ENCODE peak calls at places on chromosomes 3 and 15, in five cellular contexts. G, W, C, D and Z are unnamed samples.

GRCh38 chr15:39594056-39594763 is 13.3 kb downstream of the THBS1 start:
- DNase-seq in G (no peak), W (no peak), C (no peak), D (peak; percentile 64), Z (no peak)

GRCh38 chr3:127078626-127079025 is 95.7 kb downstream of the PLXNA1 start:
- DNase-seq in G (no peak), W (no peak), C (no peak), D (no peak), Z (no peak)

GRCh38 chr3:51336261-51336660 is 48.8 kb upstream of the MANF start:
- DNase-seq in G (no peak), W (no peak), C (no peak), D (no peak), Z (no peak)

GRCh38 chr3:49720383-49721164 is 1.1 kb upstream of the AMIGO3 start:
- DNase-seq in G (no peak), W (no peak), C (no peak), D (no peak), Z (no peak)

GRCh38 chr15:78387678-78388077 is 47.5 kb downstream of the CRABP1 start:
- DNase-seq in G (no peak), W (no peak), C (peak; percentile 18), D (no peak), Z (no peak)

GRCh38 chr3:152957488-152957887 is 122.6 kb downstream of the P2RY1 start:
- DNase-seq in G (no peak), W (no peak), C (no peak), D (no peak), Z (no peak)

GRCh38 chr3:180749796-180750195 is 70.5 kb upstream of the CCDC39 start:
- DNase-seq in G (no peak), W (no peak), C (no peak), D (no peak), Z (no peak)

GRCh38 chr15:75921732-75922703 is 18.3 kb downstream of the FBXO22 start:
- DNase-seq in G (peak; percentile 19), W (no peak), C (peak; percentile 90), D (peak; percentile 77), Z (no peak)

GRCh38 chr15:80849308-80849707 is 70.1 kb downstream of the CEMIP start:
- DNase-seq in G (peak; percentile 40), W (no peak), C (peak; percentile 87), D (no peak), Z (peak; percentile 72)

GRCh38 chr3:59873576-59874230 is 823.9 kb upstream of the CFAP20DC start:
- DNase-seq in G (no peak), W (no peak), C (no peak), D (no peak), Z (no peak)

GRCh38 chr3:140753865-140754754 is 76.2 kb downstream of the TRIM42 start:
- DNase-seq in G (no peak), W (no peak), C (no peak), D (no peak), Z (no peak)

DNA sequence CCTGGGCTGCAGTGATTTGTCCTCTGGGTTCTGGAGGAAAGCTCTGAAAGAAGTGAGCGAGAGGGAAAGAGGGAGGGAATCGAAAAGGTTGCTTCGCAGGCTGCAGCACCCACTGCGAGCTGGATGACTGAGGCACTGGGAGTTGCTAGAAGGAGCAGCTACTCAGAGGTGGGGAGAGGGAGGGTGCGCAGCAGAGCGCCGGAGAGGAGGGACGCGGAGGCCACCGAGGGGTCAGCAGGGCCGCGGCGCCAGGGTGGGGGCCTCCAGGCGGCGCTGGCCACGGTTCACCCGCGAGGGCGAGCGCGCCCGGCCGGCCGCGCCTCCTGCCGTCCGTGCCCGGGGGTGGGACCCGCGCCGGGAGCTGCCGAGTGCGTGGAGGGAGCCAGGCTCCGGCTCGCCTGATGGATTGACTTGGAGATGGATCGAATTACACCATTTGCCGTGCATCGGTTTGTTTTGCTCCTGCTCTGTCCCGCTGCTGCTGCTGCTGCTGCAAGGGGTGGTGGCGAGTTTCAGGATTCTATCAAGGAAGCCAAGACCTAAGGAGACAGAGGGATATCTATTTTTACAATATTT is at the start of gene SEMA6D:
- DNase-seq in G (peak; percentile 81), W (peak; percentile 73), C (peak; percentile 77), D (peak; percentile 87), Z (peak; percentile 90)
- TF ChIP-seq CTCF in G (peak; percentile 49), W (peak; percentile 55), C (peak; percentile 24), D (peak; percentile 47), Z (peak; percentile 10)

DNA sequence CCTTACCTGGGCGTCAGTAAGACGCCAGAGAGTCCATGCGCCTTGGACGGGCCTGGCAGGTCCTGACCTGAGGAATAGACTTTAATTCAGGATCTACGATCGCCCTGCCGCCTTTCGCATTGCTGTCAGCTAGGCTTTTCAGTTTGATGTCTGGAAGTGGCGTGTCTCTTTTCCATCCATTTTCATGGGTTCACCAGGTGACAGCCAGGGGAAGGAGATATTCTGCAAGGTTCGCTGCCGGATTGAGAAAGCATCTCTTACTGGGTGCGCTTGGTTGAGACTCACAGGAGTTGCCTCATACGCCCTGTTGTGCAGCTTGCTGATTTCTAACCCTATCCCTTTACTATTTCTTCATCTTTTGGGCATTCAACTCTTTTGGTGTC is 7.4 kb downstream of the EPHA3 start:
- DNase-seq in G (no peak), W (no peak), C (no peak), D (no peak), Z (no peak)
- TF ChIP-seq CTCF in G (no peak), W (peak; percentile 41), C (no peak), D (no peak), Z (no peak)

GRCh38 chr15:91864669-91865068 is 11.2 kb downstream of the SLCO3A1 start:
- DNase-seq in G (no peak), W (no peak), C (no peak), D (no peak), Z (no peak)

GRCh38 chr15:91861223-91861622 is 7.7 kb downstream of the SLCO3A1 start:
- DNase-seq in G (no peak), W (no peak), C (no peak), D (no peak), Z (no peak)

GRCh38 chr15:91865486-91865885 is 12.0 kb downstream of the SLCO3A1 start:
- DNase-seq in G (no peak), W (no peak), C (no peak), D (no peak), Z (no peak)

GRCh38 chr15:91863621-91864255 is 10.2 kb downstream of the SLCO3A1 start:
- DNase-seq in G (no peak), W (no peak), C (no peak), D (no peak), Z (no peak)

DNA sequence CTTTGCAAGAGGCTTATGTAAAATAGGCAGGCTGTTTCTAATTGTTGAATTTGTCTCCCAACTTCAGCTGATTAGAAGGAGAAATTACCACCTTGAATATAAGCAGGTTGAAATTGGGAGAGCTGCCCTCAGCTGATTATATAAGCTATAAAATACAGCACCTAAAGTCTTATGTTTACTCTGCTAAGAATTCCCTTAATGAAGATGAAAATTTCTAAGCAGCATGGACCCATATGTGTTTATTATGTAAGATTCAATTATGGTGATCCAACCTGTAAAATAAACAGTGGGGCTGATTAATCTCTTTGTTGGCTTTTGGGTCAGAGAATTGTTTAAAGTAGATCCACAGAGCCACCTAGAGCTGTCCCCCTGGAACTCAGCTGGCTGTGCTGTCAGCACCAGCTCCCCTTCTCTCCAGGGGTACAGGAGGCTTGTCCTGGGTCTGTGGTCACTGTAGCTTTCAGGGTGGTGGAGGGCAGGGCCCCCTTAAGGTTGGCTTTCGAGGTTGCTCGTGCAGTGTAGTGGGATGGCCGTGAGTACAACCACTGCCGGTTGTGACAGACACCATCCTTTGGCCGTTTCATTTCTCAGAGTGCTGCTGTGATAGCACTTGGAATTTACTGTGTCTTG is 9.5 kb downstream of the SLCO3A1 start:
- DNase-seq in G (no peak), W (no peak), C (no peak), D (no peak), Z (no peak)
- TF ChIP-seq CTCF in G (no peak), W (no peak), C (no peak), D (no peak), Z (no peak)

GRCh38 chr15:79595995-79596622 is 164.0 kb downstream of the MINAR1 start:
- DNase-seq in G (no peak), W (peak; percentile 19), C (peak; percentile 90), D (peak; percentile 64), Z (no peak)
- TF ChIP-seq CTCF in G (no peak), W (peak; percentile 93), C (peak; percentile 99), D (peak; percentile 94), Z (peak; percentile 61)

GRCh38 chr3:28349397-28350000 is 875 bp upstream of the AZI2 start:
- DNase-seq in G (no peak), W (no peak), C (peak; percentile 26), D (no peak), Z (no peak)
- TF ChIP-seq CTCF in G (peak; percentile 5), W (no peak), C (peak; percentile 38), D (no peak), Z (no peak)